ENCODE peak calls at places on chromosomes 13 and 19, in six cellular contexts. One of them, this sample, is unnamed.

GRCh38 chr19:33471111-33471996 is 50.2 kb downstream of the PEPD start:
- DNase-seq in H1: no peak
- DNase-seq in K562: no peak
- DNase-seq in GM12878: no peak
- DNase-seq in SK-N-SH: peak
- DNase-seq in HepG2: no peak
- DNase-seq in this sample: no peak

GRCh38 chr13:32720026-32720425 is 133.8 kb downstream of the PDS5B start:
- DNase-seq in H1: no peak
- DNase-seq in K562: no peak
- DNase-seq in GM12878: no peak
- DNase-seq in SK-N-SH: no peak
- DNase-seq in HepG2: no peak
- DNase-seq in this sample: no peak

GRCh38 chr19:5971714-5972354 is 6.1 kb downstream of the RANBP3 start:
- DNase-seq in H1: no peak
- DNase-seq in K562: no peak
- DNase-seq in GM12878: no peak
- DNase-seq in SK-N-SH: no peak
- DNase-seq in HepG2: no peak
- DNase-seq in this sample: no peak

GRCh38 chr19:55165952-55166529 is 372 bp downstream of the DNAAF3 start:
- DNase-seq in H1: peak
- DNase-seq in K562: peak
- DNase-seq in GM12878: no peak
- DNase-seq in SK-N-SH: peak
- DNase-seq in HepG2: peak
- DNase-seq in this sample: peak

GRCh38 chr19:54526972-54527371 is 24.3 kb downstream of the LAIR2 start:
- DNase-seq in H1: no peak
- DNase-seq in K562: peak
- DNase-seq in GM12878: no peak
- DNase-seq in SK-N-SH: no peak
- DNase-seq in HepG2: no peak
- DNase-seq in this sample: no peak

GRCh38 chr13:99981115-99982020 is at the start of gene ZIC2:
- DNase-seq in H1: peak
- DNase-seq in K562: peak
- DNase-seq in GM12878: no peak
- DNase-seq in SK-N-SH: peak
- DNase-seq in HepG2: no peak
- DNase-seq in this sample: no peak

GRCh38 chr13:40682449-40683240 is 16.2 kb upstream of the FOXO1 start:
- DNase-seq in H1: no peak
- DNase-seq in K562: no peak
- DNase-seq in GM12878: no peak
- DNase-seq in SK-N-SH: no peak
- DNase-seq in HepG2: no peak
- DNase-seq in this sample: no peak

GRCh38 chr13:113119166-113119821 is 3.3 kb upstream of the F10 start:
- DNase-seq in H1: peak
- DNase-seq in K562: no peak
- DNase-seq in GM12878: no peak
- DNase-seq in SK-N-SH: no peak
- DNase-seq in HepG2: no peak
- DNase-seq in this sample: no peak

GRCh38 chr19:48989701-48990291 is 3.3 kb downstream of the GYS1 start:
- DNase-seq in H1: no peak
- DNase-seq in K562: no peak
- DNase-seq in GM12878: no peak
- DNase-seq in SK-N-SH: no peak
- DNase-seq in HepG2: no peak
- DNase-seq in this sample: no peak

GRCh38 chr13:23631676-23632622 is 61.7 kb downstream of the TNFRSF19 start:
- DNase-seq in H1: no peak
- DNase-seq in K562: no peak
- DNase-seq in GM12878: no peak
- DNase-seq in SK-N-SH: no peak
- DNase-seq in HepG2: peak
- DNase-seq in this sample: no peak

GRCh38 chr19:31185261-31185660 is 164.0 kb downstream of the TSHZ3 start:
- DNase-seq in H1: no peak
- DNase-seq in K562: no peak
- DNase-seq in GM12878: no peak
- DNase-seq in SK-N-SH: no peak
- DNase-seq in HepG2: no peak
- DNase-seq in this sample: no peak

GRCh38 chr19:16419671-16420394 is 51.9 kb downstream of the EPS15L1 start:
- DNase-seq in H1: no peak
- DNase-seq in K562: no peak
- DNase-seq in GM12878: no peak
- DNase-seq in SK-N-SH: no peak
- DNase-seq in HepG2: no peak
- DNase-seq in this sample: no peak

DNA sequence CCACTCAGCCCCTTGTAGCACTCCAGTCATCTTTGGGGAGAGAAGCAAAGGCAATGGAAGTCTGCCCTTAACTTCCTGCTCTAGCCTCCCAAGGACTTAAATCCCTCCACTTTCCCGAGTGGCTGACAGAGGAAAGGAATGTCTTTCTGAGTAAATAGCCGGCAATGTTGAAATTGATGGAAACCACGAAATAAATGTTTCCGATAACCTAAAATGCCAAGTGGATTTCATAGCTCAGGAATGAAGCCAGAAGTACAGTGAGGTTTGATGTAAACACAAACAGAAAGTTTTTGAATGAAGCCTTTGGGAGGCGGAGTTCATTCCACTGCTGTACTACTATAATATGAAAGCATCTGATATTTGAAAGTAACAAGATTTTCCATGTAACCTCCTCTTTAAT is 14.0 kb upstream of the TBC1D4 start:
- DNase-seq in H1: no peak
- DNase-seq in K562: no peak
- DNase-seq in GM12878: no peak
- DNase-seq in SK-N-SH: no peak
- DNase-seq in HepG2: no peak
- DNase-seq in this sample: no peak
- TF ChIP-seq GABPA in H1: no peak
- TF ChIP-seq GABPA in K562: no peak
- TF ChIP-seq GABPA in GM12878: no peak
- TF ChIP-seq GABPA in SK-N-SH: no peak
- TF ChIP-seq GABPA in HepG2: no peak
- TF ChIP-seq GABPA in this sample: no peak

GRCh38 chr19:4909897-4910593 is 744 bp downstream of the UHRF1 start:
- DNase-seq in H1: peak
- DNase-seq in K562: peak
- DNase-seq in GM12878: peak
- DNase-seq in SK-N-SH: peak
- DNase-seq in HepG2: peak
- DNase-seq in this sample: peak

GRCh38 chr19:4910594-4911273 is 1.4 kb downstream of the UHRF1 start:
- DNase-seq in H1: no peak
- DNase-seq in K562: no peak
- DNase-seq in GM12878: no peak
- DNase-seq in SK-N-SH: peak
- DNase-seq in HepG2: no peak
- DNase-seq in this sample: peak

GRCh38 chr19:4913996-4914735 is 4.9 kb downstream of the UHRF1 start:
- DNase-seq in H1: no peak
- DNase-seq in K562: no peak
- DNase-seq in GM12878: no peak
- DNase-seq in SK-N-SH: no peak
- DNase-seq in HepG2: no peak
- DNase-seq in this sample: no peak

GRCh38 chr19:4911314-4911713 is 2.0 kb downstream of the UHRF1 start:
- DNase-seq in H1: no peak
- DNase-seq in K562: no peak
- DNase-seq in GM12878: no peak
- DNase-seq in SK-N-SH: no peak
- DNase-seq in HepG2: no peak
- DNase-seq in this sample: no peak

DNA sequence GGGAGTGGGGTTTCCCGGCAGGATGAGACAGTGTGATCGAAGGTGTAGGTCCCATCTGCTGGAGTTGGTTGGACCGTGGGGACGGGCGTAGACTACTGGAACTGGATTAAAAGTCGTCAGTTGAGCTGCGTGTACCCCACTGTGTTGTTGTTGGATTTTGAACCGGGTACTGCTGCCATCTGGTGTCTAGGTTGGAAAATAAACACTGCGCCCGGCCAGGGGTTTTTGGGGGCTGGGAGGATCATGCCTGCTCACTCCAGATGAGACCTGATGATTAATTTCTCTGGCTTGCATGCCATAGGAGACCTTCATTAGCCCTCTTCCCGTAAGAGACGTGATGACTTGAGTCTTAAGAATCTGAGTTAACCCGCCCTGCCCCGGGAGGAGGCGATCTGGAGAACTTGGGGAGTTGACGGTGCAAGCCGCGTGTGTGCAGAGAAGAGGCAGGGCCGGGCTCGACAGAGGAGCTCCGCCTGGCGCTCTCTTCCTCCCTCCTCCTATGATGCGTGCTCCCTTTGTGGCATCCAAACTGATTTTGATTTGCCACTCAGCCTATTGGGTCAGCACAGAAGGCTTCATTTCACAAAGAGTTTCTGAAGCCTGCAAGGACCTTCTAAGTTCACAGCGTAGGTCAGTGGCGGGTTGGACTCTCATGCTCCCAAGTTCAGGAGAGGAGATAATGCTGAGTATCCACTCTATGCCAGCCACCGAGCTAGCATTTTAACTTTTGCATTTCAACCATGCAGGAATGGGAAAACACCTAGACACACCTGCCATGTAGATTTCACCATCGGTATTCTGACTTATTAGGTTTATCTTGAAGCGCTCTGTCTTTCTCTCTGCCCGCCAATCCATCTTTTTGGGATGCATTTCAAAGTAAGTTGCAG is 2.7 kb downstream of the UHRF1 start:
- DNase-seq in H1: peak
- DNase-seq in K562: peak
- DNase-seq in GM12878: no peak
- DNase-seq in SK-N-SH: peak
- DNase-seq in HepG2: peak
- DNase-seq in this sample: peak
- TF ChIP-seq POLR2AphosphoS5 in H1: no peak
- TF ChIP-seq POLR2AphosphoS5 in K562: no peak
- TF ChIP-seq POLR2AphosphoS5 in GM12878: no peak
- TF ChIP-seq POLR2AphosphoS5 in SK-N-SH: peak
- TF ChIP-seq POLR2AphosphoS5 in HepG2: no peak
- TF ChIP-seq POLR2AphosphoS5 in this sample: no peak

GRCh38 chr19:47699360-47699917 is 13.8 kb upstream of the EHD2 start:
- DNase-seq in H1: peak
- DNase-seq in K562: peak
- DNase-seq in GM12878: no peak
- DNase-seq in SK-N-SH: peak
- DNase-seq in HepG2: peak
- DNase-seq in this sample: peak
- TF ChIP-seq GABPA in H1: peak
- TF ChIP-seq GABPA in K562: no peak
- TF ChIP-seq GABPA in GM12878: no peak
- TF ChIP-seq GABPA in SK-N-SH: no peak
- TF ChIP-seq GABPA in HepG2: no peak
- TF ChIP-seq GABPA in this sample: no peak

GRCh38 chr19:50724522-50725217 is 1.5 kb downstream of the CLEC11A start:
- DNase-seq in H1: peak
- DNase-seq in K562: peak
- DNase-seq in GM12878: peak
- DNase-seq in SK-N-SH: peak
- DNase-seq in HepG2: peak
- DNase-seq in this sample: peak
- TF ChIP-seq POLR2AphosphoS5 in H1: peak
- TF ChIP-seq POLR2AphosphoS5 in K562: no peak
- TF ChIP-seq POLR2AphosphoS5 in GM12878: peak
- TF ChIP-seq POLR2AphosphoS5 in SK-N-SH: peak
- TF ChIP-seq POLR2AphosphoS5 in HepG2: no peak
- TF ChIP-seq POLR2AphosphoS5 in this sample: peak

GRCh38 chr19:47187797-47188196 is 43.2 kb downstream of the BBC3 start:
- DNase-seq in H1: no peak
- DNase-seq in K562: no peak
- DNase-seq in GM12878: no peak
- DNase-seq in SK-N-SH: no peak
- DNase-seq in HepG2: no peak
- DNase-seq in this sample: no peak

GRCh38 chr19:47187023-47187655 is 43.9 kb downstream of the BBC3 start:
- DNase-seq in H1: no peak
- DNase-seq in K562: no peak
- DNase-seq in GM12878: no peak
- DNase-seq in SK-N-SH: peak
- DNase-seq in HepG2: no peak
- DNase-seq in this sample: no peak

GRCh38 chr19:47186337-47187022 is 44.5 kb downstream of the BBC3 start:
- DNase-seq in H1: no peak
- DNase-seq in K562: no peak
- DNase-seq in GM12878: peak
- DNase-seq in SK-N-SH: peak
- DNase-seq in HepG2: no peak
- DNase-seq in this sample: no peak

GRCh38 chr19:47188507-47189033 is 42.4 kb downstream of the BBC3 start:
- DNase-seq in H1: no peak
- DNase-seq in K562: no peak
- DNase-seq in GM12878: no peak
- DNase-seq in SK-N-SH: no peak
- DNase-seq in HepG2: no peak
- DNase-seq in this sample: no peak

DNA sequence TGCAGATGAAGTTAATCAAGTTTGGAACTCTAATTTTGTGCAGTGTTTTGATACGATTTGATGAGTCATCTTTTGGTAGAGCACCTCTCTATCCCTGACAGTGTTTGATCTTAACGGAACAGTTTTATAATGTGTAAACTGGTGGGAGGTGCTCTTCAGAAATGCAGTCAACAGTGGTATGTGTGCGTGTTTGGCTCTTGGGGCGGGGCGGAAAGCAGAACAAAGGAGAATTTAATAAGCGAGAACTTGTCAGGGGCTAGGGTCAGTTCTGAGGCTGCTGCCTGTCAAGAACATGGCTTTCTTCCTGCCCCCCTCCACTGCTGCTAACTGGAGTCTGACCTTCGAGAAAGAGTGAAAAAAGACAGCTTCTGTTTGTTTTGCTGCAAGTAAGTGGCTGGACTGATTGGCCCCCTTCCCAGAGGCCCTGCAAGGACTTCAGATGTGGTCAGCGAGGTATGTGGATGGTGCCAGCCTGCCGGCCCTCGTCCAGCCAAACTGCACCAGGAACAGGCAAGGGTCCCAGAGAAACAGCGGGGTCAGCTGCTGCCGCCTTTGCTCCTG is 40.8 kb downstream of the BBC3 start:
- DNase-seq in H1: no peak
- DNase-seq in K562: peak
- DNase-seq in GM12878: no peak
- DNase-seq in SK-N-SH: peak
- DNase-seq in HepG2: peak
- DNase-seq in this sample: no peak
- TF ChIP-seq GABPA in H1: no peak
- TF ChIP-seq GABPA in K562: no peak
- TF ChIP-seq GABPA in GM12878: no peak
- TF ChIP-seq GABPA in SK-N-SH: no peak
- TF ChIP-seq GABPA in HepG2: no peak
- TF ChIP-seq GABPA in this sample: no peak